ENCODE peak calls at places on chromosome 20, in ten cellular contexts. U is cardiac muscle cell, M is psoas muscle, N is fibroblast of mammary gland, C is activated B cell treated with CpG ODN at 0.5 μM for 24 hours, D is endothelial cell, W is suprapubic skin, A is GM13977, V is right atrium auricular region, O is H9. S is an unnamed sample.

GRCh38 chr20:51338692-51339440 is 203.7 kb downstream of the NFATC2 start:
- DNase-seq in U (no peak), M (no peak), N (peak; percentile 85), C (no peak), D (no peak), W (no peak), A (no peak), V (no peak), O (no peak), S (no peak)

GRCh38 chr20:2387180-2387577 is 6.5 kb downstream of the TGM6 start:
- DNase-seq in U (peak; percentile 45), M (no peak), N (peak; percentile 43), C (no peak), D (peak; percentile 71), W (no peak), A (peak; percentile 65), V (no peak), O (peak; percentile 79), S (no peak)

GRCh38 chr20:49890651-49891361 is 24.5 kb downstream of the SPATA2 start:
- DNase-seq in U (peak; percentile 23), M (no peak), N (no peak), C (no peak), D (no peak), W (no peak), A (no peak), V (no peak), O (peak; percentile 55), S (no peak)

GRCh38 chr20:52586697-52587096 is 385.5 kb upstream of the TSHZ2 start:
- DNase-seq in U (no peak), M (no peak), N (no peak), C (no peak), D (no peak), W (no peak), A (no peak), V (no peak), O (no peak), S (no peak)

GRCh38 chr20:25015986-25016385 is 23.4 kb upstream of the APMAP start:
- DNase-seq in U (no peak), M (no peak), N (no peak), C (no peak), D (no peak), W (peak; percentile 52), A (no peak), V (no peak), O (no peak), S (no peak)

GRCh38 chr20:17495826-17496225 is 35.4 kb downstream of the BFSP1 start:
- DNase-seq in U (no peak), M (no peak), N (no peak), C (no peak), D (no peak), W (peak; percentile 37), A (no peak), V (no peak), O (no peak), S (no peak)

GRCh38 chr20:41141153-41141815 is 3.9 kb downstream of the PLCG1 start:
- DNase-seq in U (no peak), M (peak; percentile 39), N (peak; percentile 43), C (no peak), D (peak; percentile 63), W (no peak), A (no peak), V (peak; percentile 72), O (no peak), S (no peak)

GRCh38 chr20:14963262-14963663 is 625.9 kb upstream of the FLRT3 start:
- DNase-seq in U (no peak), M (no peak), N (peak; percentile 37), C (no peak), D (no peak), W (no peak), A (no peak), V (no peak), O (no peak), S (no peak)

GRCh38 chr20:51335329-51335841 is 207.1 kb downstream of the NFATC2 start:
- DNase-seq in U (no peak), M (no peak), N (peak; percentile 100), C (no peak), D (no peak), W (no peak), A (peak; percentile 69), V (no peak), O (no peak), S (no peak)

GRCh38 chr20:46954490-46955038 is 59.9 kb downstream of the EYA2 start:
- DNase-seq in U (no peak), M (no peak), N (peak; percentile 89), C (no peak), D (no peak), W (no peak), A (no peak), V (no peak), O (no peak), S (no peak)

GRCh38 chr20:50680106-50680960 is 11.0 kb downstream of the RIPOR3 start:
- DNase-seq in U (no peak), M (peak; percentile 45), N (peak; percentile 67), C (no peak), D (no peak), W (no peak), A (no peak), V (no peak), O (no peak), S (no peak)

GRCh38 chr20:10474606-10475184 is 39.6 kb downstream of the SLX4IP start:
- DNase-seq in U (no peak), M (peak; percentile 47), N (peak; percentile 44), C (no peak), D (no peak), W (no peak), A (no peak), V (no peak), O (no peak), S (no peak)

GRCh38 chr20:4091332-4092135 is 76.2 kb upstream of the RNF24 start:
- DNase-seq in U (peak; percentile 71), M (peak; percentile 56), N (peak; percentile 92), C (no peak), D (peak; percentile 76), W (no peak), A (peak; percentile 72), V (peak; percentile 70), O (peak; percentile 83), S (no peak)
- TF ChIP-seq CTCF in U (peak; percentile 83), M (peak; percentile 52), N (peak; percentile 82), C (no peak), D (peak; percentile 42), W (peak; percentile 25), A (peak; percentile 80), V (peak; percentile 77), O (peak; percentile 80), S (peak; percentile 63)

GRCh38 chr20:43658068-43658722 is 8.7 kb upstream of the MYBL2 start:
- DNase-seq in U (no peak), M (no peak), N (peak; percentile 24), C (no peak), D (no peak), W (peak; percentile 63), A (no peak), V (no peak), O (no peak), S (no peak)
- TF ChIP-seq CTCF in U (no peak), M (no peak), N (no peak), C (no peak), D (no peak), W (no peak), A (no peak), V (no peak), O (peak; percentile 31), S (no peak)

GRCh38 chr20:48877299-48877698 is 44.2 kb upstream of the ARFGEF2 start:
- DNase-seq in U (no peak), M (no peak), N (no peak), C (no peak), D (no peak), W (no peak), A (no peak), V (no peak), O (no peak), S (no peak)
- TF ChIP-seq CTCF in U (no peak), M (no peak), N (no peak), C (no peak), D (no peak), W (no peak), A (no peak), V (no peak), O (no peak), S (no peak)

GRCh38 chr20:57092112-57092899 is 174.1 kb downstream of the BMP7 start:
- DNase-seq in U (peak; percentile 86), M (peak; percentile 50), N (peak; percentile 36), C (peak; percentile 27), D (peak; percentile 76), W (no peak), A (peak; percentile 82), V (no peak), O (peak; percentile 85), S (peak; percentile 80)
- TF ChIP-seq CTCF in U (peak; percentile 72), M (peak; percentile 53), N (peak; percentile 55), C (no peak), D (peak; percentile 85), W (peak; percentile 71), A (peak; percentile 89), V (peak; percentile 79), O (peak; percentile 93), S (peak; percentile 86)

DNA sequence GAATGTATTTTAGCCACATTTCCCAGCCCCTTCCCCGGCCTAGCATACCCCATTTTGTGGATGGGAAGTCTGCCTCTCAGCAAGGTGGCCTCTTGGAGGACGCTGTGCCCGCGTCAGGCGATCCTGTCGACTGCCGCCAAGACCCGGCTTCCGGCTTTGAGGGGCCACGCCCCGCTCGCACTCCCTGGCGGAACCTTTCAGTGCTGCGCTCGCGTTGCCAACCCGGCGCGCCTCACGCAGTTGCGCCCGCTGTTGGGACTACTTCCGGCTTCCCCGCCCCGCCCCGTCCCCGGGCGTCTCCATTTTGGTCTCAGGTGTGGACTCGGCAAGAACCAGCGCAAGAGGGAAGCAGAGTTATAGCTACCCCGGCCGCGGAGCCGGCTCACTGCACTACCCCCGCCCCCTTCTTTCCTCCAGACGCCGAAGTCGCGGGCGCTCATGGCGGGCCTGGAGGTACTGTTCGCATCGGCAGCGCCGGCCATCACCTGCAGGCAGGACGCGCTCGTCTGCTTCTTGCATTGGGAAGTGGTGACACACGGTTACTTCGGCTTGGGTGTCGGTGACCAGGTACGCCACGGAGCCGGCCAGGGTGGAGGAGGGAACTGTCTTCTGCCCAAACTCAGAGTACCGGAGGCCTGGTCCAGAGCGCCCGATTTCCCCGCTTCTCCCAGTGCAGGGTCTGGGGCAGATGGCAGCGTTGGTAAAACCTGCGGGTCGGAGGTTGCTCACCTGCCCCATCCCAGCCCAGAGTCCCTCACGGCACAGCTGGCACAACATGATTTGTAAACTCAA is at the start of gene PSMF1:
- DNase-seq in U (peak; percentile 96), M (peak; percentile 96), N (peak; percentile 87), C (peak; percentile 98), D (peak; percentile 96), W (peak; percentile 98), A (peak; percentile 92), V (peak; percentile 96), O (peak; percentile 95), S (peak; percentile 94)
- TF ChIP-seq CTCF in U (no peak), M (peak; percentile 14), N (no peak), C (no peak), D (no peak), W (peak; percentile 24), A (no peak), V (peak; percentile 32), O (peak; percentile 16), S (no peak)

GRCh38 chr20:59646487-59646886 is 42.1 kb downstream of the PHACTR3 start:
- DNase-seq in U (no peak), M (no peak), N (no peak), C (no peak), D (no peak), W (no peak), A (no peak), V (peak; percentile 40), O (no peak), S (no peak)
- TF ChIP-seq CTCF in U (no peak), M (no peak), N (no peak), C (no peak), D (no peak), W (no peak), A (no peak), V (no peak), O (no peak), S (no peak)

S was measured in mesothelial cell of epicardium.